ENCODE peak calls at places on chromosomes 7 and 10, in five cellular contexts. One of them, this sample, is unnamed. For H3K4me1, the result is how much of the 10 kb centered on the place peaks cover.

GRCh38 chr10:4512557-4513286 is 313.3 kb upstream of the AKR1E2 start:
- DNase-seq in ovary: no peak
- DNase-seq in A549: peak
- DNase-seq in breast epithelium: no peak
- DNase-seq in spleen: no peak
- DNase-seq in this sample: no peak

GRCh38 chr10:17788646-17789045 is 20.5 kb upstream of the MRC1 start:
- DNase-seq in ovary: no peak
- DNase-seq in A549: no peak
- DNase-seq in breast epithelium: no peak
- DNase-seq in spleen: no peak
- DNase-seq in this sample: no peak

GRCh38 chr10:100697070-100697469 is 48.3 kb upstream of the PAX2 start:
- DNase-seq in ovary: no peak
- DNase-seq in A549: peak
- DNase-seq in breast epithelium: no peak
- DNase-seq in spleen: peak
- DNase-seq in this sample: no peak

GRCh38 chr10:72315054-72315453 is 39.7 kb downstream of the DNAJB12 start:
- DNase-seq in ovary: no peak
- DNase-seq in A549: no peak
- DNase-seq in breast epithelium: peak
- DNase-seq in spleen: peak
- DNase-seq in this sample: no peak

GRCh38 chr10:127036987-127037386 is 131.8 kb downstream of the DOCK1 start:
- DNase-seq in ovary: no peak
- DNase-seq in A549: no peak
- DNase-seq in breast epithelium: no peak
- DNase-seq in spleen: no peak
- DNase-seq in this sample: no peak

GRCh38 chr10:86207226-86207625 is 159.4 kb downstream of the GRID1 start:
- DNase-seq in ovary: no peak
- DNase-seq in A549: no peak
- DNase-seq in breast epithelium: no peak
- DNase-seq in spleen: peak
- DNase-seq in this sample: no peak

GRCh38 chr7:64908358-64908757 is 5.3 kb downstream of the ZNF273 start:
- DNase-seq in ovary: no peak
- DNase-seq in A549: no peak
- DNase-seq in breast epithelium: no peak
- DNase-seq in spleen: no peak
- DNase-seq in this sample: peak

GRCh38 chr7:140005754-140006503 is 56.8 kb downstream of the PARP12 start:
- DNase-seq in ovary: no peak
- DNase-seq in A549: peak
- DNase-seq in breast epithelium: no peak
- DNase-seq in spleen: peak
- DNase-seq in this sample: no peak

GRCh38 chr7:96330193-96330592 is 8.3 kb upstream of the SLC25A13 start:
- DNase-seq in ovary: no peak
- DNase-seq in A549: no peak
- DNase-seq in breast epithelium: peak
- DNase-seq in spleen: no peak
- DNase-seq in this sample: no peak

GRCh38 chr7:73539709-73540108 is 17.6 kb upstream of the BAZ1B start:
- DNase-seq in ovary: no peak
- DNase-seq in A549: no peak
- DNase-seq in breast epithelium: no peak
- DNase-seq in spleen: no peak
- DNase-seq in this sample: no peak

GRCh38 chr10:131002031-131002861 is 309.3 kb downstream of the TCERG1L start:
- DNase-seq in ovary: no peak
- DNase-seq in A549: no peak
- DNase-seq in breast epithelium: no peak
- DNase-seq in spleen: peak
- DNase-seq in this sample: peak

GRCh38 chr7:107180378-107180777 is 11.6 kb downstream of the HBP1 start:
- DNase-seq in ovary: no peak
- DNase-seq in A549: peak
- DNase-seq in breast epithelium: no peak
- DNase-seq in spleen: no peak
- DNase-seq in this sample: no peak

GRCh38 chr7:63096141-63096540 is 902.5 kb upstream of the ZNF722 start:
- DNase-seq in ovary: no peak
- DNase-seq in A549: no peak
- DNase-seq in breast epithelium: no peak
- DNase-seq in spleen: no peak
- DNase-seq in this sample: no peak

GRCh38 chr7:111982133-111982532 is 224.1 kb downstream of the DOCK4 start:
- DNase-seq in ovary: no peak
- DNase-seq in A549: no peak
- DNase-seq in breast epithelium: no peak
- DNase-seq in spleen: no peak
- DNase-seq in this sample: no peak

GRCh38 chr7:39921505-39922250 is 28.4 kb upstream of the CDK13 start:
- DNase-seq in ovary: no peak
- DNase-seq in A549: no peak
- DNase-seq in breast epithelium: no peak
- DNase-seq in spleen: no peak
- DNase-seq in this sample: peak

DNA sequence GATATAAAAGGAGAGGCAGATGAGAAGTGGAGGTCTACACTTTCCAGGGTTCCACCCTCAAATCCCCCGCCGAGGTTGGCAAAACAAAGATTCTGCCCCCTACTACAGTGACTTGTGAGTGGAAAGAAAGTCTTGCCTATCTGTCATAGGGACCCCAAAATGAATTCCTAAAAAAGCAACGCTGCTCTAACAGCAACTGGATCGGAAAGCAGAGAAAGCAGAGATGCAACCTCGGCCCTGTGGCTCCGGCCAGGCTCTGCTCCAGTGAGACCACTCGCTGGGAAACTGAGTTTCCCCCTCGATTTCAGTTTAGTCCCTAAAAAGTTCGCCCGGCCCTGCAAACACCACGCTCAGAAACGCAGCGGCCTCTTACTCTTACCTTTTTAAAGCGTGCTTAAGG is 297.9 kb upstream of the NFE2L3 start:
- DNase-seq in ovary: no peak
- DNase-seq in A549: no peak
- DNase-seq in breast epithelium: no peak
- DNase-seq in spleen: no peak
- DNase-seq in this sample: no peak
- H3K4me3 ChIP-seq in ovary: no peak
- H3K4me3 ChIP-seq in A549: no peak
- H3K4me3 ChIP-seq in breast epithelium: no peak
- H3K4me3 ChIP-seq in spleen: no peak
- H3K4me3 ChIP-seq in this sample: no peak

DNA sequence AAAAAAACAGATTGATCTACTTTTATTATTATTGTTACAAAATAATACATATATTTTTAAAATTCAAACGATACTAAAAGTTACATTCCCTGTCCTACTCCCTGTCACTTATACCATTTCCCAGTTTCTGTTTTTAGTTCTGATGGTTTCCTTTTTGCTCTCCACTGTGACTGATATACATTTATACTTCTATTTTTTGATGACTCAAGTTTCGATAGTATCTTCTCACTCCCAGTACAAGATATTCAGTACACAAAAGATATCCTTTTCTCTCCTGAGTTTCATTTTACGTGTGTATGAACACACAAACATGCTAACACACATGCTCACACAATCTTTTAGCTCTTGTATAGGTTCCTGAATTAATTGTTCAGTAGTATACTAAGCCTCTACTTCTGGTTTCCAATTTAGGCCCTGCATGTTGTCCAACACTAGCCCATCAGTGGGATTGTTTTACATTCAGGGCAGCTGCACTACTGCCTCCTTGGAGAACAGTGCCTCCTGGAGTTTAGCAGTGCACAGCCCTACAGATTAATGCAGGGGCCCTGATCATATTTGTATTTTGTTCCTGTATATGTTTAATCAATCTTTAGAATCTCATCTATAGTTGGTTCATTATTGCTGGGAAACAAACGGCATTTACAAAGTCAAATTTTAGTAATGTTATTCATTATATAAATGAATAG is 131.0 kb downstream of the TES start:
- DNase-seq in ovary: no peak
- DNase-seq in A549: peak
- DNase-seq in breast epithelium: no peak
- DNase-seq in spleen: no peak
- DNase-seq in this sample: no peak
- TF ChIP-seq POLR2A in ovary: no peak
- TF ChIP-seq POLR2A in A549: no peak
- TF ChIP-seq POLR2A in breast epithelium: no peak
- TF ChIP-seq POLR2A in spleen: no peak
- TF ChIP-seq POLR2A in this sample: no peak

GRCh38 chr10:78728176-78728575 is 340.6 kb upstream of the ZMIZ1 start:
- DNase-seq in ovary: no peak
- DNase-seq in A549: no peak
- DNase-seq in breast epithelium: no peak
- DNase-seq in spleen: no peak
- DNase-seq in this sample: no peak
- H3K4me1 ChIP-seq in ovary: under half
- H3K4me1 ChIP-seq in A549: under half
- H3K4me1 ChIP-seq in breast epithelium: under half
- H3K4me1 ChIP-seq in spleen: under half
- H3K4me1 ChIP-seq in this sample: under half

GRCh38 chr7:64799-65430 is 127.5 kb upstream of the FAM20C start:
- DNase-seq in ovary: no peak
- DNase-seq in A549: no peak
- DNase-seq in breast epithelium: no peak
- DNase-seq in spleen: peak
- DNase-seq in this sample: peak

GRCh38 chr7:64098-64521 is 128.3 kb upstream of the FAM20C start:
- DNase-seq in ovary: peak
- DNase-seq in A549: peak
- DNase-seq in breast epithelium: no peak
- DNase-seq in spleen: peak
- DNase-seq in this sample: peak

GRCh38 chr7:63117-63480 is 129.3 kb upstream of the FAM20C start:
- DNase-seq in ovary: no peak
- DNase-seq in A549: no peak
- DNase-seq in breast epithelium: no peak
- DNase-seq in spleen: peak
- DNase-seq in this sample: no peak

GRCh38 chr7:62361-63116 is 129.8 kb upstream of the FAM20C start:
- DNase-seq in ovary: no peak
- DNase-seq in A549: no peak
- DNase-seq in breast epithelium: no peak
- DNase-seq in spleen: peak
- DNase-seq in this sample: no peak

GRCh38 chr7:63521-64021 is 128.8 kb upstream of the FAM20C start:
- DNase-seq in ovary: no peak
- DNase-seq in A549: no peak
- DNase-seq in breast epithelium: no peak
- DNase-seq in spleen: peak
- DNase-seq in this sample: no peak
- H3K4me3 ChIP-seq in ovary: no peak
- H3K4me3 ChIP-seq in A549: no peak
- H3K4me3 ChIP-seq in breast epithelium: no peak
- H3K4me3 ChIP-seq in spleen: no peak
- H3K4me3 ChIP-seq in this sample: no peak

DNA sequence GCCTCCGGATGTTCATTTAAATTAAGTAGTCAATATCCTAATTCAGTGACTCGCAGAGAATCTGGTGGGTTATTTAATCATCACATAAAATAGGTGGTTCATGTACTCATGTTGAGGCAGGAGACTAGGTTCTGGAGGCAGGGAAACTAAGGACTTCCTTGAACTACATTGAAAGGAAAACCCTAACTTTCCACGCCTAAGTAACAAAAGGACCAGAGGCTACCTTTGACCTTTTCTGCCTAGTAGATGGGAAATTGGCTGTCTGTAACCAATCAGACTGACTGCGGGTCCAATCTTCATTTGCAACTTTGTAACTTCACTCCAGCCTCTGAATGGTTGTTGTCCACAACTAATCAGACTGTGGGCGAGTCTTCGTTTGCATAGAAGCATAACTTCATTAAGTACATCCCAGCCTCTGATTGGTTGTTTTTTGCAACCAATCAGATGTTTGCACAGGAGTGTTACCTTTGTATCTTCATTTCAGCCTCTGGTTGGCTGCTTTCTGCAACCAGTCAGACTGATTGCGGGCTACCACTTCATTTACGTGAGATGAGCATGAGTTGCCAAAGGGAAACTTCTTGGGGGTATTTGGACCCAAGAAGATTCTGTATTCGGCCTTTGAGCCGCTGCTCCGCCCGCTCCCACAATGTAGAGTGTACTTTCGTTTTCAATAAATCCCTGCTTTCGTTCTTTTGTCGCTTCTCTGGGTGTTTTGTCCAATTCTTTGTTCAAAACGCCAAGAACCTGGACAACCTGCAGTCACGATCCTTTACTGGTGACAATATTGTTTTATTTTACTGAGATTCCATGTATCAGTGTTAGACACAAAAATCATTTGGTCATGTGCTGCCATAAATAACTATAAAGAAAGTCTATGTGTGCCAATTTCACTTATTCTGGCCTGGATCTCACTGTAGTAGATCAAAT is 1.7 kb upstream of the ST7 start:
- DNase-seq in ovary: no peak
- DNase-seq in A549: no peak
- DNase-seq in breast epithelium: no peak
- DNase-seq in spleen: no peak
- DNase-seq in this sample: no peak
- TF ChIP-seq POLR2A in ovary: no peak
- TF ChIP-seq POLR2A in A549: no peak
- TF ChIP-seq POLR2A in breast epithelium: no peak
- TF ChIP-seq POLR2A in spleen: no peak
- TF ChIP-seq POLR2A in this sample: no peak

GRCh38 chr7:127815631-127816145 is 163.7 kb downstream of the SND1 start:
- DNase-seq in ovary: no peak
- DNase-seq in A549: no peak
- DNase-seq in breast epithelium: no peak
- DNase-seq in spleen: no peak
- DNase-seq in this sample: no peak
- H3K4me1 ChIP-seq in ovary: under half
- H3K4me1 ChIP-seq in A549: under half
- H3K4me1 ChIP-seq in breast epithelium: under half
- H3K4me1 ChIP-seq in spleen: under half
- H3K4me1 ChIP-seq in this sample: under half